ENCODE peak calls at places on chromosome 18, in five cellular contexts. Z, J, Q, K and F are unnamed samples.

GRCh38 chr18:59699750-59700534 is 2.7 kb upstream of the CCBE1 start:
- DNase-seq in Z (no peak), J (no peak), Q (no peak), K (no peak), F (no peak)

GRCh38 chr18:64410685-64411084 is 261.8 kb upstream of the LINC00305 start:
- DNase-seq in Z (no peak), J (no peak), Q (no peak), K (no peak), F (no peak)

GRCh38 chr18:23131693-23132319 is 3.5 kb upstream of the CABLES1 start:
- DNase-seq in Z (peak; percentile 30), J (peak; percentile 43), Q (no peak), K (peak; percentile 76), F (no peak)

GRCh38 chr18:31741096-31741735 is 19.5 kb downstream of the SLC25A52 start:
- DNase-seq in Z (no peak), J (no peak), Q (no peak), K (peak; percentile 27), F (no peak)

GRCh38 chr18:9348079-9348671 is 13.6 kb downstream of the TWSG1 start:
- DNase-seq in Z (no peak), J (no peak), Q (no peak), K (no peak), F (no peak)

GRCh38 chr18:8849696-8850095 is 144.3 kb downstream of the MTCL1 start:
- DNase-seq in Z (no peak), J (no peak), Q (no peak), K (no peak), F (no peak)

GRCh38 chr18:3411854-3412268 is 38.1 kb upstream of the TGIF1 start:
- DNase-seq in Z (no peak), J (no peak), Q (peak; percentile 69), K (peak; percentile 80), F (no peak)

GRCh38 chr18:812123-812672 is at the start of gene YES1:
- DNase-seq in Z (peak; percentile 61), J (peak; percentile 77), Q (peak; percentile 82), K (peak; percentile 76), F (peak; percentile 61)

GRCh38 chr18:14747513-14748474 is at the start of gene ANKRD30B:
- DNase-seq in Z (no peak), J (no peak), Q (peak; percentile 23), K (no peak), F (no peak)

GRCh38 chr18:42619771-42620170 is 495.7 kb downstream of the RIT2 start:
- DNase-seq in Z (no peak), J (no peak), Q (no peak), K (no peak), F (no peak)

GRCh38 chr18:59758837-59759236 is 61.6 kb upstream of the CCBE1 start:
- DNase-seq in Z (no peak), J (no peak), Q (no peak), K (no peak), F (no peak)

GRCh38 chr18:25764777-25765176 is 325.6 kb downstream of the SS18 start:
- DNase-seq in Z (no peak), J (no peak), Q (no peak), K (no peak), F (no peak)

GRCh38 chr18:76565238-76566173 is 70.5 kb upstream of the ZNF516 start:
- DNase-seq in Z (no peak), J (peak; percentile 60), Q (peak; percentile 76), K (peak; percentile 34), F (peak; percentile 70)

GRCh38 chr18:21330122-21330701 is 88.2 kb downstream of the GREB1L start:
- DNase-seq in Z (no peak), J (no peak), Q (no peak), K (peak; percentile 62), F (no peak)

GRCh38 chr18:34219651-34220050 is 5.1 kb downstream of the NOL4 start:
- DNase-seq in Z (no peak), J (no peak), Q (no peak), K (no peak), F (no peak)

GRCh38 chr18:23107718-23108117 is 27.6 kb upstream of the CABLES1 start:
- DNase-seq in Z (no peak), J (no peak), Q (no peak), K (peak; percentile 48), F (no peak)

GRCh38 chr18:13530879-13531387 is 195.4 kb downstream of the FAM210A start:
- DNase-seq in Z (peak; percentile 70), J (no peak), Q (peak; percentile 61), K (peak; percentile 46), F (no peak)

GRCh38 chr18:57585846-57586242 is 658 bp downstream of the FECH start:
- DNase-seq in Z (no peak), J (no peak), Q (no peak), K (no peak), F (no peak)

GRCh38 chr18:44536619-44537018 is 144.1 kb upstream of the SETBP1 start:
- DNase-seq in Z (no peak), J (no peak), Q (no peak), K (no peak), F (no peak)

GRCh38 chr18:76493213-76494107 is 1.6 kb downstream of the ZNF516 start:
- DNase-seq in Z (peak; percentile 54), J (no peak), Q (no peak), K (peak; percentile 19), F (no peak)

GRCh38 chr18:79988925-79989361 is 580 bp upstream of the TXNL4A start:
- DNase-seq in Z (no peak), J (peak; percentile 48), Q (peak; percentile 57), K (peak; percentile 36), F (peak; percentile 57)

GRCh38 chr18:390748-391478 is 109.6 kb downstream of the COLEC12 start:
- DNase-seq in Z (no peak), J (no peak), Q (no peak), K (no peak), F (no peak)

GRCh38 chr18:3451989-3452749 is 2.2 kb downstream of the TGIF1 start:
- DNase-seq in Z (peak; percentile 37), J (peak; percentile 27), Q (peak; percentile 77), K (peak; percentile 71), F (peak; percentile 77)

GRCh38 chr18:34158881-34159690 is 65.6 kb downstream of the NOL4 start:
- DNase-seq in Z (peak; percentile 54), J (peak; percentile 18), Q (peak; percentile 37), K (no peak), F (no peak)

GRCh38 chr18:44805643-44806042 is 125.0 kb downstream of the SETBP1 start:
- DNase-seq in Z (no peak), J (no peak), Q (no peak), K (no peak), F (no peak)

GRCh38 chr18:79604205-79604912 is 75.2 kb upstream of the CTDP1 start:
- DNase-seq in Z (no peak), J (no peak), Q (peak; percentile 25), K (no peak), F (no peak)

GRCh38 chr18:48848641-48849143 is 102.1 kb downstream of the SMAD7 start:
- DNase-seq in Z (no peak), J (no peak), Q (no peak), K (peak; percentile 46), F (no peak)
- H3K27ac ChIP-seq in Z (no peak overlapping the region), J (no peak overlapping the region), Q (peak overlapping the region; percentile 60), K (peak overlapping the region; percentile 55), F (peak overlapping the region; percentile 50)

DNA sequence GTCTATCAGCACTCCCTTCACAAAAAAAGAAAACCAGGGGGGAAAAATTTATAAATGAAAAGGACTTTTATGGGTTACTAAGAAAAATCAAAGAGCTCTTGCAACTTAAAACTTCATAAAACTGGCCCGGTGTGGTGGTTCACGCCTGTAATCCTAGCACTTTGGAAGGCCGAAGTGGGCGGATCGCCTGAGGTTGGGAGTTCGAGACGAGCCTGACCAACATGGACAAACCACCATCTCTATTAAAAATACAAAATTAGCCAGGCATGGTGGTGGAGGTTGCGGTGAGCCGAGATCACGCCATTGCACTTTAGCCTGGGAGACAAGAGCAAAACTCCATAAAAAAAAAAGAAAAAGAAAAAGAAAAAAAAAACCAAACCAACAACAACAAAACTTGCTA is 1.7 kb downstream of the DIPK1C start:
- DNase-seq in Z (no peak), J (no peak), Q (no peak), K (no peak), F (no peak)
- H3K27ac ChIP-seq in Z (no peak overlapping the region), J (no peak overlapping the region), Q (no peak overlapping the region), K (no peak overlapping the region), F (no peak overlapping the region)

GRCh38 chr18:36325846-36326245 is 28.3 kb downstream of the FHOD3 start:
- DNase-seq in Z (no peak), J (no peak), Q (no peak), K (no peak), F (no peak)

GRCh38 chr18:36322734-36323133 is 25.2 kb downstream of the FHOD3 start:
- DNase-seq in Z (no peak), J (no peak), Q (no peak), K (no peak), F (no peak)

GRCh38 chr18:36322408-36322728 is 24.9 kb downstream of the FHOD3 start:
- DNase-seq in Z (no peak), J (no peak), Q (no peak), K (no peak), F (no peak)

GRCh38 chr18:36323421-36323820 is 25.9 kb downstream of the FHOD3 start:
- DNase-seq in Z (no peak), J (no peak), Q (no peak), K (no peak), F (no peak)

DNA sequence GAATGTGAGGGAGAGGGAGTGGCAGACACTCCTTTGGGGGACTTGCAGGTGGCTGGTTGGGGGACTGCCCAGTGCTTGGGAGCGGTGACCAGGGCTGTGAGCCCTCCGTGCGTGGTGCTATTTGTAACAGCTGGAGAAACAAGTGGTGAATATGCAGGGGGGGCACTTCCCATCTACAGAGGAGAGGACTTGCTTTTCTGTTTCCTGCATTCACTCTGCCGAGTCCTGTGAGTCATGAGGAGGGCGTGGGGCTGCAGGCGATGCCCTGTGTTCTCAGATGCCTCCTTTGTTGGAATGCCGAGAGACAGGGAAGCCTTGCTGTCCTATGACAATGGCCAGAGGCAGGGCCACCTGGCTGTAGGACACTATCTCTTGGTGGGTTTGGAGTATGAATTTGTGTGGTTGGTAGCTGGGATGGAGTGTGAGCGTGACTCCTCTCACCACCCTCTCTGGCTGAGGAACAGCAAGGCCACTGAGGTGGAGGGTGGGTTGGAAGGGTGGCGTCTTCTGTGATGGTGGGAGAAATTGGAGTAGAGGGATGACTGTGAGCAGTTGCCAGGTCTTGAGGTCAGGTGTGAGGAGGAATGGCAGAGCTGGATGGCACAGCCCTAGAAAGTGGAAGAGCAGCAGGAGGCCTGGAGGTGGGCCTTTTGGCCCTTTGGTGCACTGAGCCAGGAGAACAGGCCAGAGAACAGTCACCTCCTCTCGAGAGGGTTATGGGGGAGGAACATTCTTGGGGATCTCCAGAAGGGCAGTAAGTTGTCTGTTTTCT is 24.3 kb downstream of the FHOD3 start:
- DNase-seq in Z (no peak), J (no peak), Q (no peak), K (peak; percentile 26), F (no peak)
- H3K27ac ChIP-seq in Z (no peak overlapping the region), J (no peak overlapping the region), Q (no peak overlapping the region), K (no peak overlapping the region), F (no peak overlapping the region)

DNA sequence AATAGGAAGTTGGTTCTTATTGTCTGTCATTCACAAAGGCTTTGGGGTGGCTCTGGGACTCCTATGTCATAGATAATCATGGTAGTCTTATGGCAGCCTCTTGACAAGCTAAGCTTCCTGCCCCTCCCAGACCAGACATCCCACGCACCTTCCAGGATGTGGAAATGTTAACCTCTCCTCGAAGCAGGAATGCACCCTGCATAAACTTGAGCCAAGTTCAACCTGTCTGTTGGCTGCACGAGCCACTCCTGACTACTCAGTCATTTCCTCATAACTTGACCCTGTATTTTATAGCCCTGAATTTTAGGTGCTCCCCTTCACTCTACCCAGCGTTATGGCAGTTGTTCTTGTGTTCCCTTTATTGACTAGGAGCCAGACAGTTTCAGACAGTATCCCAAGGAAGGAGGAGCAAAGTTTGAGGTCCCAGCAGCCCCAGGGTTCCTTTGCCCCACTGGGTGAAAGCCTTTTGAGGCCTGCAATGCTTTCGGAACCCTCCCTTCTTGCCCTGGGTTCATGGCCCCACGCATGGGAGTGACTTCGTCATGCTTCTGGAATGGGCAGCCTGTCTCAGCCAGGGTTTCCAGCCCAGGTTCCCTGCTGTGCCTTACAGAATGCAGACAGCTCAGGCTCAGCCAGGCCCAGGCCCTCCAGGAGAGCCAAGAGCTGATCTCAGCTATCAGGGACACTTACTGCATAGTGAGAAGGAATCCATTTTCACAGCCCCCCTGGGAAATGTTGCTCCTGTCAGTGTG is 15.6 kb upstream of the INO80C start:
- DNase-seq in Z (no peak), J (peak; percentile 17), Q (no peak), K (peak; percentile 87), F (no peak)
- H3K27ac ChIP-seq in Z (no peak overlapping the region), J (peak overlapping the region; percentile 68), Q (peak overlapping the region; percentile 47), K (peak overlapping the region; percentile 84), F (peak overlapping the region; percentile 33)